ENCODE peak calls at places on chromosome 20, in five cellular contexts. F is AG04449, S is BJ, R is Peyer's patch, Z is thyroid gland. I is an unnamed sample.

GRCh38 chr20:37392441-37393195 is 46.7 kb downstream of the SRC start:
- DNase-seq in F (no peak), S (no peak), R (no peak), Z (no peak), I (no peak)

GRCh38 chr20:46347831-46348230 is 39.5 kb upstream of the CDH22 start:
- DNase-seq in F (no peak), S (no peak), R (no peak), Z (no peak), I (no peak)

GRCh38 chr20:53611449-53611894 is 17.8 kb upstream of the ZNF217 start:
- DNase-seq in F (peak), S (peak), R (peak), Z (no peak), I (peak)

GRCh38 chr20:49167811-49168507 is 20.2 kb downstream of the STAU1 start:
- DNase-seq in F (no peak), S (no peak), R (no peak), Z (peak), I (no peak)

GRCh38 chr20:1302578-1303541 is 26.1 kb downstream of the SDCBP2 start:
- DNase-seq in F (no peak), S (no peak), R (no peak), Z (peak), I (no peak)

GRCh38 chr20:16801919-16802651 is 53.9 kb downstream of the OTOR start:
- DNase-seq in F (no peak), S (no peak), R (peak), Z (peak), I (no peak)

GRCh38 chr20:37935435-37935834 is 32.5 kb downstream of the VSTM2L start:
- DNase-seq in F (no peak), S (no peak), R (no peak), Z (no peak), I (no peak)

GRCh38 chr20:3679749-3680700 is 1.8 kb downstream of the ADAM33 start:
- DNase-seq in F (peak), S (no peak), R (no peak), Z (no peak), I (no peak)

GRCh38 chr20:33262658-33263065 is 20.4 kb upstream of the BPIFB1 start:
- DNase-seq in F (no peak), S (peak), R (no peak), Z (peak), I (peak)

GRCh38 chr20:25571240-25571639 is 14.1 kb downstream of the NINL start:
- DNase-seq in F (no peak), S (no peak), R (no peak), Z (peak), I (no peak)

GRCh38 chr20:25573288-25574251 is 11.8 kb downstream of the NINL start:
- DNase-seq in F (no peak), S (peak), R (no peak), Z (no peak), I (no peak)

GRCh38 chr20:25571817-25572216 is 13.5 kb downstream of the NINL start:
- DNase-seq in F (no peak), S (no peak), R (no peak), Z (no peak), I (no peak)

GRCh38 chr20:25576783-25577530 is 8.4 kb downstream of the NINL start:
- DNase-seq in F (no peak), S (no peak), R (no peak), Z (peak), I (no peak)

DNA sequence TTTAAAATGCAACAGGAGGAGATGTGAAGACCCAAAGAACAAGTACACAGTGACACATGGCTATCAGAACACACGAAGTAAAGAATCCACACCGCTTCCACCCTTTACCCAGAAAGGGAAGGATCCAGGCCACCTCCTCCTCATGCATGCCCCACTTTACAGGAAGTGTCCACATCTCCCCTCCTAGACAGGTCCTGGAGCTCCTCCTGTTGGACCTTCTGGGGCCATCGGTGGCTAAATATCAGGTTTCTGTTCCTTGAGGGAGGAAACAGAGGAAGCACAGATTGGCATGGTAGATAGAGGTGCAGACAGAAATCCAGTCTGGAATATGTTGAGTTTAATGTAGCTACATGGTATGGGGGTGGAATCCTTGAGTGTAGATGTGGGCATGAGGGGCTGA is 10.9 kb downstream of the NINL start:
- DNase-seq in F (no peak), S (no peak), R (no peak), Z (no peak), I (no peak)
- TF ChIP-seq CTCF in F (peak), S (peak), R (no peak), Z (no peak), I (peak)

GRCh38 chr20:50545123-50545522 is 34.9 kb downstream of the PTPN1 start:
- DNase-seq in F (no peak), S (no peak), R (no peak), Z (no peak), I (no peak)
- H3K4me3 ChIP-seq in F (no peak), S (no peak), R (no peak), Z (no peak), I (no peak)

GRCh38 chr20:40956503-40956902 is 72.1 kb upstream of the TOP1 start:
- DNase-seq in F (no peak), S (no peak), R (peak), Z (no peak), I (no peak)
- TF ChIP-seq CTCF in F (no peak), S (no peak), R (no peak), Z (no peak), I (no peak)

GRCh38 chr20:35709269-35709668 is 10.1 kb downstream of the ROMO1 start:
- DNase-seq in F (no peak), S (no peak), R (no peak), Z (no peak), I (no peak)
- H3K4me3 ChIP-seq in F (no peak), S (no peak), R (no peak), Z (no peak), I (no peak)

I was measured in epithelial cell of proximal tubule.